ENCODE peak calls at places on chromosomes 12 and 14, in nine cellular contexts. U is right atrium auricular region, P is fibroblast of mammary gland, D is A172, I is non-pigmented ciliary epithelial cell, L is HuH-7, T is tibial artery, J is astrocyte of the spinal cord, G is cerebellar cortex. Y is an unnamed sample.

GRCh38 chr12:132483208-132483607 is 6.7 kb upstream of the FBRSL1 start:
- DNase-seq in U (no peak), P (no peak), D (no peak), I (no peak), L (no peak), T (no peak), J (no peak), G (no peak), Y (no peak)

GRCh38 chr12:24363177-24363754 is 413.8 kb upstream of the SOX5 start:
- DNase-seq in U (no peak), P (no peak), D (no peak), I (no peak), L (no peak), T (no peak), J (no peak), G (no peak), Y (no peak)

GRCh38 chr12:75482636-75483035 is 2.1 kb downstream of the GLIPR1 start:
- DNase-seq in U (no peak), P (peak; percentile 39), D (no peak), I (no peak), L (no peak), T (no peak), J (no peak), G (no peak), Y (no peak)

GRCh38 chr14:64762044-64763034 is 58.1 kb downstream of the PLEKHG3 start:
- DNase-seq in U (peak; percentile 84), P (peak; percentile 86), D (peak; percentile 76), I (peak; percentile 83), L (peak; percentile 34), T (peak; percentile 72), J (peak; percentile 93), G (peak; percentile 85), Y (peak; percentile 59)

GRCh38 chr12:15122349-15122748 is 98.9 kb downstream of the RERG start:
- DNase-seq in U (no peak), P (peak; percentile 4), D (no peak), I (no peak), L (no peak), T (no peak), J (no peak), G (no peak), Y (peak; percentile 15)

GRCh38 chr14:99793213-99794155 is at the start of gene EML1:
- DNase-seq in U (peak; percentile 76), P (peak; percentile 68), D (peak; percentile 32), I (no peak), L (peak; percentile 85), T (peak; percentile 81), J (peak; percentile 71), G (peak; percentile 64), Y (peak; percentile 51)

GRCh38 chr14:43587183-43587582 is 919.9 kb downstream of the FSCB start:
- DNase-seq in U (no peak), P (no peak), D (no peak), I (no peak), L (no peak), T (no peak), J (no peak), G (no peak), Y (no peak)

GRCh38 chr14:99177046-99177655 is 94.8 kb downstream of the BCL11B start:
- DNase-seq in U (no peak), P (no peak), D (no peak), I (no peak), L (no peak), T (no peak), J (no peak), G (no peak), Y (no peak)

GRCh38 chr14:77027538-77028383 is 747 bp downstream of the IRF2BPL start:
- DNase-seq in U (no peak), P (no peak), D (peak; percentile 40), I (no peak), L (no peak), T (peak; percentile 73), J (peak; percentile 84), G (peak; percentile 49), Y (no peak)

GRCh38 chr12:103172447-103173112 is 215.1 kb downstream of the ASCL1 start:
- DNase-seq in U (no peak), P (no peak), D (no peak), I (no peak), L (no peak), T (no peak), J (no peak), G (no peak), Y (no peak)

GRCh38 chr12:112559784-112560183 is 141.0 kb downstream of the PTPN11 start:
- DNase-seq in U (no peak), P (no peak), D (peak; percentile 22), I (no peak), L (no peak), T (no peak), J (no peak), G (no peak), Y (no peak)

GRCh38 chr12:58500399-58500798 is 419.9 kb downstream of the LRIG3 start:
- DNase-seq in U (no peak), P (peak; percentile 45), D (no peak), I (no peak), L (no peak), T (no peak), J (no peak), G (no peak), Y (no peak)

GRCh38 chr14:23494223-23494622 is 24.7 kb downstream of the NGDN start:
- DNase-seq in U (no peak), P (peak; percentile 9), D (no peak), I (peak; percentile 41), L (no peak), T (no peak), J (peak; percentile 22), G (peak; percentile 85), Y (no peak)

GRCh38 chr12:85681333-85681732 is 154.9 kb downstream of the RASSF9 start:
- DNase-seq in U (no peak), P (no peak), D (no peak), I (no peak), L (no peak), T (no peak), J (no peak), G (no peak), Y (no peak)

GRCh38 chr12:50901685-50902113 is 50.6 kb upstream of the HIGD1C start:
- DNase-seq in U (no peak), P (no peak), D (no peak), I (no peak), L (no peak), T (no peak), J (no peak), G (no peak), Y (no peak)

GRCh38 chr14:102979406-102979805 is 56.9 kb downstream of the AMN start:
- DNase-seq in U (no peak), P (no peak), D (no peak), I (no peak), L (no peak), T (no peak), J (no peak), G (no peak), Y (no peak)

GRCh38 chr12:65532162-65532561 is 253.7 kb downstream of the MSRB3 start:
- DNase-seq in U (no peak), P (peak; percentile 74), D (no peak), I (peak; percentile 66), L (no peak), T (no peak), J (peak; percentile 57), G (peak; percentile 88), Y (no peak)

GRCh38 chr14:77457115-77457521 is 283 bp downstream of the VIPAS39 start:
- DNase-seq in U (no peak), P (peak; percentile 42), D (peak; percentile 6), I (no peak), L (no peak), T (no peak), J (no peak), G (no peak), Y (no peak)

GRCh38 chr12:95204141-95204866 is 13.0 kb downstream of the FGD6 start:
- DNase-seq in U (peak; percentile 69), P (peak; percentile 88), D (peak; percentile 95), I (peak; percentile 90), L (no peak), T (no peak), J (peak; percentile 88), G (no peak), Y (no peak)

GRCh38 chr14:32933623-32933942 is 5.1 kb upstream of the NPAS3 start:
- DNase-seq in U (no peak), P (peak; percentile 42), D (peak; percentile 41), I (no peak), L (no peak), T (no peak), J (peak; percentile 55), G (no peak), Y (peak; percentile 43)

GRCh38 chr12:75476076-75476475 is 4.5 kb upstream of the GLIPR1 start:
- DNase-seq in U (no peak), P (no peak), D (no peak), I (no peak), L (no peak), T (no peak), J (no peak), G (no peak), Y (no peak)

GRCh38 chr12:118016424-118017264 is at the start of gene RFC5:
- DNase-seq in U (peak; percentile 97), P (peak; percentile 94), D (peak; percentile 90), I (peak; percentile 76), L (peak; percentile 76), T (peak; percentile 97), J (peak; percentile 97), G (peak; percentile 98), Y (peak; percentile 95)

GRCh38 chr12:87685696-87686095 is 343.5 kb downstream of the C12orf50 start:
- DNase-seq in U (no peak), P (no peak), D (no peak), I (no peak), L (no peak), T (no peak), J (no peak), G (no peak), Y (no peak)

GRCh38 chr12:50750366-50750765 is 13.5 kb upstream of the ATF1 start:
- DNase-seq in U (no peak), P (no peak), D (no peak), I (no peak), L (no peak), T (no peak), J (no peak), G (no peak), Y (no peak)

GRCh38 chr12:75725505-75726120 is 214.2 kb upstream of the KRR1 start:
- DNase-seq in U (no peak), P (peak; percentile 87), D (peak; percentile 69), I (peak; percentile 41), L (no peak), T (no peak), J (peak; percentile 75), G (peak; percentile 52), Y (peak; percentile 23)

GRCh38 chr12:52895726-52896189 is 9.1 kb downstream of the KRT8 start:
- DNase-seq in U (no peak), P (no peak), D (no peak), I (no peak), L (no peak), T (no peak), J (no peak), G (no peak), Y (no peak)

GRCh38 chr12:22658214-22658613 is 33.2 kb downstream of the ETNK1 start:
- DNase-seq in U (no peak), P (peak; percentile 95), D (peak; percentile 83), I (peak; percentile 63), L (no peak), T (no peak), J (peak; percentile 76), G (no peak), Y (no peak)

GRCh38 chr12:53805067-53805466 is 53.3 kb upstream of the CISTR start:
- DNase-seq in U (no peak), P (peak; percentile 67), D (no peak), I (no peak), L (no peak), T (no peak), J (no peak), G (no peak), Y (no peak)

GRCh38 chr12:3378655-3379054 is 112.3 kb upstream of the PRMT8 start:
- DNase-seq in U (no peak), P (no peak), D (no peak), I (no peak), L (no peak), T (no peak), J (no peak), G (no peak), Y (no peak)

Y was measured in pons.